ENCODE peak calls at places on chromosomes 7 and 10, in seven cellular contexts. J is kidney epithelial cell, Z is mesothelial cell of epicardium, H is fibroblast of pulmonary artery, U is NB4, C is A549, A is stomach. Y is an unnamed sample.

GRCh38 chr7:91892821-91893340 is 12.4 kb upstream of the MTERF1 start:
- DNase-seq in J (no peak), Z (no peak), H (peak), U (no peak), C (no peak), A (no peak), Y (no peak)

GRCh38 chr7:158316466-158317031 is 271.1 kb downstream of the PTPRN2 start:
- DNase-seq in J (no peak), Z (no peak), H (no peak), U (no peak), C (no peak), A (no peak), Y (no peak)

GRCh38 chr10:93222876-93223275 is 149.2 kb downstream of the CYP26A1 start:
- DNase-seq in J (no peak), Z (no peak), H (no peak), U (no peak), C (no peak), A (no peak), Y (no peak)

GRCh38 chr10:132001238-132001977 is 19.7 kb upstream of the BNIP3 start:
- DNase-seq in J (no peak), Z (no peak), H (peak), U (no peak), C (peak), A (no peak), Y (no peak)

GRCh38 chr10:30873408-30873807 is 158.3 kb downstream of the ZNF438 start:
- DNase-seq in J (no peak), Z (no peak), H (no peak), U (no peak), C (no peak), A (no peak), Y (no peak)

GRCh38 chr7:151351027-151351426 is 9.4 kb downstream of the NUB1 start:
- DNase-seq in J (no peak), Z (no peak), H (no peak), U (peak), C (peak), A (no peak), Y (no peak)

GRCh38 chr10:77633376-77633775 is 4.2 kb downstream of the KCNMA1 start:
- DNase-seq in J (no peak), Z (no peak), H (no peak), U (no peak), C (no peak), A (no peak), Y (no peak)

GRCh38 chr10:50395279-50395678 is 144.0 kb upstream of the ASAH2 start:
- DNase-seq in J (no peak), Z (no peak), H (peak), U (peak), C (no peak), A (no peak), Y (no peak)

GRCh38 chr10:82865366-82865765 is 990.4 kb downstream of the NRG3 start:
- DNase-seq in J (no peak), Z (no peak), H (no peak), U (no peak), C (no peak), A (no peak), Y (no peak)

GRCh38 chr10:74909665-74910064 is 83.3 kb downstream of the KAT6B start:
- DNase-seq in J (no peak), Z (no peak), H (no peak), U (no peak), C (no peak), A (no peak), Y (no peak)

DNA sequence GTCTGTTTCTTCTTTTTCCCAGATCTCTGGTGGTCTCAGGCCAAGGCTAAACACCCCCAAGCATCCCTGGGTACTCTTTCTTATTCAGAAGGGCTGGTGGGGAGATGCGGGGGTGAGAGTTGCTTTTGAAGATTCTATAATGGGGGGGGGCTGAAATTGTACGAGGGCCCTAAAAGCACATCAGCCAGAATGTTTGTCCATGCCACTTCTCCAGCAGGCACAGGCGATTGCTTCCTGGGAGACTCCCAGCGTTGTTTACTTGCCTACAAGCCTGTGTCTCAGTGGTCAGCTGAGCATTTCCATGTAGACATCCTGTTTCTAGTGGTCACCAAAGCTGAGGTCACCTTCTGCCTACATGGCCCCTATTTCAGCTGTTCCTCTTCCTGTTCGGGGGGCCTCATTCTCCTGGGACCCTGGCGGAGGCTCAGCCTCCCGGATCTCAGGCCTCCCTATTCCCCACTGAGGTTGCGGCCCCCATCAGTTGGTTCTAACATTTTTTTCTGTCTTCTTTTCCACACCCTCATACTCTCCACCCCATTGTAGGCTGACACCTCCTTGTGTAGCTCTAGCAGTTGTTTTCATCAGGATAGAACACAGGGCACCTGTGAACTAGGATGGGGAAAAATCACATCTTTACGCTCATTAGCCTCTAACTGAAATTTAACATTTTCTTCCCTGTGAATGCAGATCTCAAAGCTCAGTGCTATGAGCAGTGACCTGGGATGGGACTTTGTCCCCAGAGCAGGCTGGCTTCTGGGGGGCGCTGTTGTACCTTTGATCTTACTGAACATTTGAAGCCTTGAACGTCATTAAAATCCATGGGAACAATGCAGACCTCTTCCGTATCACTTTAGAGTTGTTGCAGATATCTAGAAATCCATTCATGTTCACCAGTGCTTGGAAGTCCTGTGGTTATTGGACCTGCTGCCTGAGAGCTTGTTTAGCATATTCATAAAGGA is 286.5 kb downstream of the GLRX3 start:
- DNase-seq in J (no peak), Z (no peak), H (no peak), U (peak), C (no peak), A (no peak), Y (no peak)
- TF ChIP-seq CTCF in J (no peak), Z (no peak), H (no peak), U (peak), C (no peak), A (no peak), Y (peak)

GRCh38 chr7:156005202-156005821 is 193.0 kb upstream of the SHH start:
- DNase-seq in J (no peak), Z (no peak), H (no peak), U (no peak), C (no peak), A (peak), Y (no peak)
- TF ChIP-seq CTCF in J (no peak), Z (no peak), H (no peak), U (no peak), C (no peak), A (no peak), Y (no peak)

GRCh38 chr10:119688033-119688508 is 36.9 kb downstream of the BAG3 start:
- DNase-seq in J (no peak), Z (no peak), H (no peak), U (peak), C (no peak), A (no peak), Y (no peak)
- TF ChIP-seq CTCF in J (no peak), Z (no peak), H (no peak), U (no peak), C (no peak), A (no peak), Y (no peak)

GRCh38 chr7:95545666-95546065 is 50.6 kb downstream of the PDK4 start:
- DNase-seq in J (no peak), Z (no peak), H (no peak), U (no peak), C (no peak), A (no peak), Y (no peak)

GRCh38 chr7:95547949-95548348 is 48.4 kb downstream of the PDK4 start:
- DNase-seq in J (no peak), Z (no peak), H (no peak), U (no peak), C (no peak), A (no peak), Y (no peak)

GRCh38 chr7:95546647-95547046 is 49.7 kb downstream of the PDK4 start:
- DNase-seq in J (no peak), Z (no peak), H (no peak), U (no peak), C (no peak), A (peak), Y (no peak)

GRCh38 chr7:95545007-95545615 is 51.2 kb downstream of the PDK4 start:
- DNase-seq in J (peak), Z (no peak), H (peak), U (peak), C (peak), A (peak), Y (no peak)

DNA sequence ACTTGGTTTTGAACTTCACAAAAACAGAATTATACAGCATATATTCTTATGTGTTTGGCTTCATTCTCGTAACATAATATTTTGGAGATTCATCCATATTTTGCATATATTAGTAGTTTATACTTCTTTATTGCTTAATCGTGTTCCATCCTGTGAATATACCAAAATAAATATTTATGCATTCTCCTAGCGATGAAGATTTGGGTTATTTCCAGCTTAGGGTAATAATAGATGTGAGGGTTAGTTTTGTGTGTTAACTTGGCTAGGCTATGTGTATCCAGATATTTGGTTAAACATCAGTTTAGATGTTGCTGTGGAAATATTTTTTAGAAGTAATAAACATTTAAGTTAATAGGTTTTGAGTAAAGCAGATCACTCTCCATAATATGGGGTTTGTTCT is 49.0 kb downstream of the PDK4 start:
- DNase-seq in J (no peak), Z (no peak), H (no peak), U (no peak), C (no peak), A (no peak), Y (no peak)
- TF ChIP-seq CTCF in J (no peak), Z (no peak), H (no peak), U (no peak), C (no peak), A (no peak), Y (no peak)

GRCh38 chr7:127447326-127447945 is 54.9 kb upstream of the ZNF800 start:
- DNase-seq in J (no peak), Z (no peak), H (peak), U (peak), C (no peak), A (no peak), Y (no peak)
- TF ChIP-seq CTCF in J (peak), Z (peak), H (peak), U (peak), C (no peak), A (peak), Y (peak)

GRCh38 chr10:98446121-98446655 is 547 bp downstream of the HPS1 start:
- DNase-seq in J (no peak), Z (peak), H (peak), U (peak), C (peak), A (peak), Y (no peak)
- TF ChIP-seq CTCF in J (no peak), Z (no peak), H (no peak), U (no peak), C (no peak), A (no peak), Y (no peak)

GRCh38 chr7:78226059-78226658 is 427.6 kb downstream of the PHTF2 start:
- DNase-seq in J (no peak), Z (no peak), H (peak), U (peak), C (peak), A (peak), Y (no peak)
- TF ChIP-seq CTCF in J (peak), Z (peak), H (peak), U (peak), C (peak), A (no peak), Y (peak)

GRCh38 chr7:139618482-139619366 is 95.2 kb downstream of the CLEC2L start:
- DNase-seq in J (no peak), Z (no peak), H (peak), U (peak), C (peak), A (peak), Y (peak)

GRCh38 chr7:139620676-139621344 is 97.3 kb downstream of the CLEC2L start:
- DNase-seq in J (no peak), Z (peak), H (peak), U (peak), C (peak), A (peak), Y (peak)

GRCh38 chr7:139623518-139623917 is 100.0 kb downstream of the CLEC2L start:
- DNase-seq in J (no peak), Z (no peak), H (peak), U (peak), C (no peak), A (no peak), Y (no peak)

GRCh38 chr7:139617074-139617473 is 93.6 kb downstream of the CLEC2L start:
- DNase-seq in J (no peak), Z (no peak), H (no peak), U (no peak), C (no peak), A (no peak), Y (no peak)

DNA sequence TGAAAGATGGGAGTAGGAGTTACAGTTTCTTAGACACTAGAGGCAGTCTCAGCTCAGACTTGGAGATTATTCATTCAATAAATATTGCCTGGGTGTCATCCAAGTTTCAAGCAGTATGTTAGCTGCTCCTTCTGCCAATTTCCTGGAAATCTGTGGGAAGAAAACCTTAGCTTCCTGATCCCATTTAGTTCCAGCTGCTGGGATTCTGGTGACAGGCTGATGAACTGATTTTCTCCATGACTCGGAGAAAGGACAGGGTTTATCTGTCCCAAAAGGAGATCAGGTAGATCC is 95.8 kb downstream of the CLEC2L start:
- DNase-seq in J (no peak), Z (no peak), H (peak), U (no peak), C (no peak), A (no peak), Y (no peak)
- TF ChIP-seq CTCF in J (no peak), Z (no peak), H (peak), U (no peak), C (no peak), A (no peak), Y (no peak)

DNA sequence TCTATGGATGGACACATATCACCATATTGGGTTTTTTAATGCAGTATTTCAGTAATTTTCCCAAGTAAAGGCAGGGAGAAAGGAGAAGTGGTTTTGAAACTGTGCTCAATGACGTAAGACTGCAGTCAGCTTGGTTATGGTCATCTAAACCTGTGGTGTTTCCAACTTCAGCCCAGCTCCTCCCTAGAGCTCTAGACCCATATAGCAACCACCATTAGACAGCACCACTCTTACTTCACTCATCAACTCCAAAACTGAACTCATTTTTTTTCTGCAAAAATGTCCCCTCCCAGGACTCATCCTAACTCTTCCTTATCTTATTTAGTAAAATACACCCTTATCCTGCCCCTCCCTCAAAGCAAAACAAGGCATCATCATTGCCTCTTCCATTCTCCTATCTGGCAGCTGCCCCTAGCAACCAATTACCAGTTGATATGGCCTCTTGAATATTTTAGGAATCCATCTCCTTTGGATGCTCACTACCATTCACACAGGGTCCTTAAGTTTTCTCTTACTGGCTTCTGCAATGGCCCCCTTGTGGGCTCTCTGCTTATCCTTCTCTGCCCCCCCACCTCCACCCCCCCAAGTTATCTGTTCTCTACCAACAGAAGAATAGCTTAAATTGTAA is 1.5 kb upstream of the RALA start:
- DNase-seq in J (no peak), Z (no peak), H (no peak), U (peak), C (no peak), A (no peak), Y (no peak)
- TF ChIP-seq CTCF in J (no peak), Z (no peak), H (no peak), U (no peak), C (no peak), A (no peak), Y (no peak)

Y was measured in progenitor cell of endocrine pancreas.